ENCODE peak calls at places on chromosomes 11 and 22, in nine cellular contexts. B, M, A, S, L, P, Q, T and X are unnamed samples. For H3K9me3, the result is how much of the 10 kb centered on the place peaks cover.

GRCh38 chr11:47106839-47107520 is 69.7 kb downstream of the ARFGAP2 start:
- DNase-seq in B (no peak), M (no peak), A (no peak), S (no peak), L (no peak), P (no peak), Q (no peak), T (no peak), X (no peak)

GRCh38 chr11:96275807-96276594 is 67.0 kb downstream of the MAML2 start:
- DNase-seq in B (no peak), M (no peak), A (no peak), S (no peak), L (no peak), P (no peak), Q (no peak), T (no peak), X (no peak)

GRCh38 chr11:93542753-93543246 is 391 bp downstream of the SMCO4 start:
- DNase-seq in B (peak), M (no peak), A (no peak), S (no peak), L (peak), P (no peak), Q (peak), T (no peak), X (no peak)

GRCh38 chr11:124897681-124898680 is at the start of gene ROBO4:
- DNase-seq in B (no peak), M (peak), A (no peak), S (peak), L (no peak), P (peak), Q (peak), T (no peak), X (no peak)

GRCh38 chr11:90997241-90997640 is 774.4 kb upstream of the CHORDC1 start:
- DNase-seq in B (no peak), M (no peak), A (no peak), S (no peak), L (no peak), P (no peak), Q (no peak), T (no peak), X (no peak)

GRCh38 chr11:1560618-1561251 is 11.3 kb downstream of the DUSP8 start:
- DNase-seq in B (no peak), M (no peak), A (no peak), S (no peak), L (no peak), P (no peak), Q (no peak), T (no peak), X (no peak)

GRCh38 chr22:40768187-40768586 is 51.0 kb downstream of the SLC25A17 start:
- DNase-seq in B (no peak), M (no peak), A (no peak), S (no peak), L (no peak), P (no peak), Q (no peak), T (no peak), X (no peak)

GRCh38 chr11:55697817-55698216 is 35.8 kb downstream of the OR4C6 start:
- DNase-seq in B (no peak), M (no peak), A (no peak), S (no peak), L (no peak), P (no peak), Q (no peak), T (no peak), X (no peak)

GRCh38 chr11:44531116-44531504 is 34.4 kb upstream of the CD82 start:
- DNase-seq in B (no peak), M (no peak), A (no peak), S (no peak), L (no peak), P (no peak), Q (no peak), T (peak), X (no peak)

GRCh38 chr11:74142624-74143023 is 28.2 kb downstream of the C2CD3 start:
- DNase-seq in B (no peak), M (no peak), A (no peak), S (no peak), L (no peak), P (no peak), Q (no peak), T (no peak), X (no peak)

GRCh38 chr11:117197006-117197405 is 2.2 kb upstream of the TAGLN start:
- DNase-seq in B (no peak), M (no peak), A (no peak), S (no peak), L (no peak), P (no peak), Q (no peak), T (no peak), X (no peak)

GRCh38 chr11:36139767-36140166 is 149.5 kb downstream of the COMMD9 start:
- DNase-seq in B (no peak), M (no peak), A (no peak), S (no peak), L (no peak), P (no peak), Q (no peak), T (no peak), X (no peak)

GRCh38 chr11:128519353-128519752 is 68.0 kb downstream of the ETS1 start:
- DNase-seq in B (no peak), M (no peak), A (no peak), S (no peak), L (no peak), P (no peak), Q (no peak), T (no peak), X (no peak)

GRCh38 chr22:44891791-44892190 is 118.0 kb downstream of the PHF21B start:
- DNase-seq in B (no peak), M (no peak), A (no peak), S (no peak), L (no peak), P (no peak), Q (no peak), T (no peak), X (no peak)

GRCh38 chr11:121575250-121575962 is 122.6 kb upstream of the SORL1-AS1 start:
- DNase-seq in B (peak), M (no peak), A (no peak), S (no peak), L (peak), P (peak), Q (peak), T (no peak), X (no peak)

GRCh38 chr11:62137881-62138629 is 14.2 kb downstream of the INCENP start:
- DNase-seq in B (no peak), M (peak), A (no peak), S (no peak), L (no peak), P (no peak), Q (no peak), T (no peak), X (no peak)

GRCh38 chr22:36659762-36660509 is 43.6 kb downstream of the CACNG2 start:
- DNase-seq in B (peak), M (peak), A (peak), S (peak), L (peak), P (peak), Q (peak), T (peak), X (peak)

GRCh38 chr11:110797453-110797852 is 85.2 kb upstream of the ARHGAP20 start:
- DNase-seq in B (peak), M (no peak), A (no peak), S (no peak), L (no peak), P (peak), Q (no peak), T (no peak), X (no peak)

GRCh38 chr11:88704505-88704904 is 361.3 kb downstream of the GRM5 start:
- DNase-seq in B (no peak), M (no peak), A (no peak), S (no peak), L (no peak), P (no peak), Q (no peak), T (no peak), X (no peak)

GRCh38 chr11:15577519-15577918 is 462.8 kb downstream of the INSC start:
- DNase-seq in B (no peak), M (no peak), A (no peak), S (no peak), L (no peak), P (no peak), Q (no peak), T (no peak), X (no peak)

GRCh38 chr11:130203766-130204702 is 44.5 kb downstream of the ST14 start:
- DNase-seq in B (no peak), M (no peak), A (no peak), S (no peak), L (no peak), P (no peak), Q (peak), T (no peak), X (no peak)

GRCh38 chr11:128741511-128741910 is 47.6 kb downstream of the FLI1 start:
- DNase-seq in B (no peak), M (no peak), A (no peak), S (no peak), L (no peak), P (no peak), Q (no peak), T (no peak), X (no peak)

GRCh38 chr11:108199446-108200321 is 22.8 kb downstream of the NPAT start:
- DNase-seq in B (no peak), M (no peak), A (no peak), S (no peak), L (no peak), P (peak), Q (no peak), T (peak), X (no peak)

GRCh38 chr22:42743501-42743991 is 22.9 kb upstream of the A4GALT start:
- DNase-seq in B (peak), M (no peak), A (no peak), S (no peak), L (no peak), P (peak), Q (peak), T (no peak), X (peak)

GRCh38 chr11:36103933-36104530 is 160.2 kb downstream of the LDLRAD3 start:
- DNase-seq in B (no peak), M (no peak), A (no peak), S (no peak), L (no peak), P (no peak), Q (no peak), T (no peak), X (no peak)

GRCh38 chr11:28632338-28632737 is 524.1 kb downstream of the METTL15 start:
- DNase-seq in B (no peak), M (no peak), A (no peak), S (no peak), L (no peak), P (no peak), Q (no peak), T (no peak), X (no peak)

GRCh38 chr11:122897606-122898210 is 15.1 kb downstream of the JHY start:
- DNase-seq in B (no peak), M (no peak), A (no peak), S (no peak), L (no peak), P (no peak), Q (no peak), T (no peak), X (no peak)

DNA sequence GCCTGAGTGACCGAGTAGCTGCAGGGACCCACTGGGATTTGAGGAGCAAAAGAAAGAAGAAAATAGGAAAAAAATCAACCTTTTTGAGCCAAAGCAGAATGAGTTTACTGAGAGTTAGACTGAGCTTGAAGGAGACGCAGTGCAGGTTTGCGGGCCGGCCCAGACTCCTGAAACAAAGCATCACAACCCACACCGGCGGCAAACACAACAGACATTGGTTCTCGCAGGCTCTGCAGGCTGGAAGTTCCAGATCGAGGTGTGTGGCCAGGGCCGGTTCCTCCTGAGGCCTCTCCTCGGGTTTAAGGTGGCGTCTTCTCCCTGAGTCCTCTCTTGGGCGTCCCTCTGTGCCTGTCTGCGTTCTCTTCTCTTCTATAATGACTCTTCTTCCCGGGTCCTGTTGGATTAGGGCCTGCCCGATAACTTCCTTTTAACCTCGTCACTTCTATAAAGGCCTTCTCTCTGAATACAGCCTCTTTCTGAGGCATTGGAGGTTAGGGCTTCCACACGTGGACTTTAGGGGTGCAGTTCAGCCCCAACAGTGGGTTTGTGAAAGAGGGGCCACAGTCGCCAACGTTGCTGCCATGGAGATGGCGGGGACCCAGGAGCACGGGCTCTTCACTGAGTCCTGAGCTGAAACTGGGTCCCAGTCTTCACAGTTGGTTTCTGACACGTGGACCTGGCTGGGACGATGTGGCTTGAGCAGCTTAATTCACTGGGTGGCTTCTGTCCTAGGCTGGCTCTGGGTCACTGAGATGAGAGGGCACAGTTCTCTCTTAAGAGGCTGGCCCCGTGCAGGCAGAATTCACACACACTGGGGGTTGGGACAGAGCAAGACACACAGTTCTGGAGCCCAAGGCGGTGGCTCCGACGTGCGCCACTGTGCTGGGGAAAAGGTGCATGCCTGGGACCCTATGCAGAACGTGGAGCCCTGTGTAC is 1047.7 kb downstream of the BRD1 start:
- DNase-seq in B (no peak), M (no peak), A (peak), S (no peak), L (no peak), P (peak), Q (peak), T (no peak), X (no peak)
- H3K9me3 ChIP-seq in B (under half), M (under half), A (under half), S (under half), L (under half), P (under half), Q (under half), T (under half), X (under half)

DNA sequence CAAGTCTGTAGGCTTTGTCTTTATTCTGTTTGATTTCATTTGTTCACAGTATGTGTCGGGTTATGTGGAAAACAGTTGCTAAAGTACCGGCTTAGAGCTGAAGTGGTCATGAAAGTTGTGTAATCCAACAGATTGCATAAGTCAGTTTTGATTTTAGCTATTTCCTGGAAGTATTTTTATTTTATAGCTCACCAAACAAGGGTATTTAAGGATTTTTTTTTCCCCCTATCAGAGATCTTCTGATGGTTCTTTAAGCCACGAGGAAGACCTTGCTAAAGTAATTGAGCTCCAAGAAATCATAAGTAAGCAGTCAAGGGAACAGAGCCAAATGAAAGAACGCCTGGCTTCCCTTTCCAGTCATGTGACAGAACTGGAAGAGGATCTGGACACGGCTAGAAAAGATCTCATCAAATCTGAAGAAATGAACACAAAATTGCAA is 55.9 kb downstream of the PPFIA1 start:
- DNase-seq in B (peak), M (no peak), A (no peak), S (no peak), L (peak), P (peak), Q (peak), T (no peak), X (peak)
- TF ChIP-seq POLR2AphosphoS5 in B (no peak), M (no peak), A (no peak), S (no peak), L (peak), P (peak), Q (peak), T (no peak), X (peak)

GRCh38 chr22:38850399-38850798 is 6.6 kb upstream of the NPTXR start:
- DNase-seq in B (no peak), M (no peak), A (no peak), S (no peak), L (no peak), P (no peak), Q (no peak), T (no peak), X (no peak)
- H3K9me3 ChIP-seq in B (under half), M (under half), A (under half), S (under half), L (under half), P (under half), Q (under half), T (under half), X (under half)

GRCh38 chr11:11173316-11174025 is 179.6 kb downstream of the CSNK2A3 start:
- DNase-seq in B (no peak), M (no peak), A (peak), S (no peak), L (no peak), P (no peak), Q (no peak), T (no peak), X (no peak)

GRCh38 chr11:11177156-11177808 is 175.8 kb downstream of the CSNK2A3 start:
- DNase-seq in B (no peak), M (no peak), A (peak), S (no peak), L (no peak), P (no peak), Q (no peak), T (no peak), X (no peak)

GRCh38 chr11:11178671-11179070 is 174.4 kb downstream of the CSNK2A3 start:
- DNase-seq in B (no peak), M (no peak), A (no peak), S (no peak), L (no peak), P (no peak), Q (no peak), T (no peak), X (no peak)

GRCh38 chr11:11179239-11179638 is 173.8 kb downstream of the CSNK2A3 start:
- DNase-seq in B (no peak), M (no peak), A (no peak), S (peak), L (no peak), P (no peak), Q (no peak), T (no peak), X (peak)
- TF ChIP-seq POLR2AphosphoS5 in B (no peak), M (no peak), A (peak), S (no peak), L (no peak), P (no peak), Q (no peak), T (no peak), X (peak)